ENCODE peak calls at places on chromosome 9, in seven cellular contexts. One of them, this sample, is unnamed.

GRCh38 chr9:111375817-111376564 is 46.0 kb upstream of the OR2K2 start:
- DNase-seq in neuronal stem cell: no peak
- DNase-seq in H9: no peak
- DNase-seq in IMR-90: peak
- DNase-seq in H1: no peak
- DNase-seq in trophoblast cell: no peak
- DNase-seq in mesenchymal stem cell: peak
- DNase-seq in this sample: no peak

GRCh38 chr9:75483636-75484035 is 395.3 kb downstream of the OSTF1 start:
- DNase-seq in trophoblast cell: no peak
- DNase-seq in H9: no peak
- DNase-seq in H1: no peak
- DNase-seq in mesenchymal stem cell: no peak
- DNase-seq in neuronal stem cell: no peak
- DNase-seq in IMR-90: no peak
- DNase-seq in this sample: no peak

GRCh38 chr9:120583958-120584369 is 4.0 kb upstream of the CDK5RAP2 start:
- DNase-seq in H1: no peak
- DNase-seq in mesenchymal stem cell: peak
- DNase-seq in neuronal stem cell: no peak
- DNase-seq in trophoblast cell: no peak
- DNase-seq in IMR-90: peak
- DNase-seq in H9: peak
- DNase-seq in this sample: peak

GRCh38 chr9:129145316-129145715 is 32.7 kb downstream of the IER5L start:
- DNase-seq in IMR-90: no peak
- DNase-seq in neuronal stem cell: no peak
- DNase-seq in H9: no peak
- DNase-seq in trophoblast cell: no peak
- DNase-seq in mesenchymal stem cell: peak
- DNase-seq in H1: no peak
- DNase-seq in this sample: no peak

GRCh38 chr9:121292051-121292450 is 24.1 kb downstream of the GSN start:
- DNase-seq in IMR-90: no peak
- DNase-seq in trophoblast cell: no peak
- DNase-seq in neuronal stem cell: no peak
- DNase-seq in H9: no peak
- DNase-seq in H1: no peak
- DNase-seq in mesenchymal stem cell: no peak
- DNase-seq in this sample: no peak

GRCh38 chr9:32351845-32352244 is 32.6 kb upstream of the ACO1 start:
- DNase-seq in mesenchymal stem cell: peak
- DNase-seq in H9: peak
- DNase-seq in trophoblast cell: no peak
- DNase-seq in IMR-90: peak
- DNase-seq in H1: peak
- DNase-seq in neuronal stem cell: no peak
- DNase-seq in this sample: peak

GRCh38 chr9:130893250-130894101 is 3.1 kb downstream of the QRFP start:
- DNase-seq in IMR-90: no peak
- DNase-seq in neuronal stem cell: no peak
- DNase-seq in H1: no peak
- DNase-seq in H9: peak
- DNase-seq in trophoblast cell: no peak
- DNase-seq in mesenchymal stem cell: peak
- DNase-seq in this sample: peak

GRCh38 chr9:106888992-106889631 is 26.1 kb downstream of the ZNF462 start:
- DNase-seq in H9: no peak
- DNase-seq in H1: no peak
- DNase-seq in mesenchymal stem cell: peak
- DNase-seq in neuronal stem cell: no peak
- DNase-seq in trophoblast cell: peak
- DNase-seq in IMR-90: no peak
- DNase-seq in this sample: peak

GRCh38 chr9:117494401-117495130 is 79.7 kb upstream of the ASTN2 start:
- DNase-seq in trophoblast cell: no peak
- DNase-seq in H9: no peak
- DNase-seq in mesenchymal stem cell: no peak
- DNase-seq in neuronal stem cell: no peak
- DNase-seq in IMR-90: no peak
- DNase-seq in H1: no peak
- DNase-seq in this sample: no peak

GRCh38 chr9:33354651-33355211 is 47.6 kb downstream of the AQP7 start:
- DNase-seq in H1: no peak
- DNase-seq in H9: no peak
- DNase-seq in mesenchymal stem cell: peak
- DNase-seq in IMR-90: peak
- DNase-seq in neuronal stem cell: no peak
- DNase-seq in trophoblast cell: no peak
- DNase-seq in this sample: no peak

GRCh38 chr9:3330792-3331420 is 194.9 kb downstream of the RFX3 start:
- DNase-seq in mesenchymal stem cell: peak
- DNase-seq in trophoblast cell: no peak
- DNase-seq in H1: no peak
- DNase-seq in H9: no peak
- DNase-seq in IMR-90: peak
- DNase-seq in neuronal stem cell: no peak
- DNase-seq in this sample: peak

GRCh38 chr9:95574176-95574575 is 57.4 kb upstream of the PTCH1 start:
- DNase-seq in neuronal stem cell: no peak
- DNase-seq in trophoblast cell: no peak
- DNase-seq in H1: no peak
- DNase-seq in H9: no peak
- DNase-seq in IMR-90: no peak
- DNase-seq in mesenchymal stem cell: no peak
- DNase-seq in this sample: no peak

GRCh38 chr9:114392749-114393112 is 4.9 kb upstream of the AKNA start:
- DNase-seq in neuronal stem cell: no peak
- DNase-seq in IMR-90: no peak
- DNase-seq in trophoblast cell: no peak
- DNase-seq in H1: no peak
- DNase-seq in mesenchymal stem cell: no peak
- DNase-seq in H9: no peak
- DNase-seq in this sample: no peak

GRCh38 chr9:124350485-124351263 is 64.6 kb downstream of the PSMB7 start:
- DNase-seq in H1: no peak
- DNase-seq in IMR-90: no peak
- DNase-seq in H9: no peak
- DNase-seq in neuronal stem cell: no peak
- DNase-seq in mesenchymal stem cell: no peak
- DNase-seq in trophoblast cell: no peak
- DNase-seq in this sample: no peak

GRCh38 chr9:92180669-92181181 is 65.5 kb upstream of the SPTLC1 start:
- DNase-seq in trophoblast cell: no peak
- DNase-seq in neuronal stem cell: no peak
- DNase-seq in H1: no peak
- DNase-seq in IMR-90: peak
- DNase-seq in H9: no peak
- DNase-seq in mesenchymal stem cell: peak
- DNase-seq in this sample: peak

GRCh38 chr9:117714282-117714681 is 10.1 kb downstream of the TLR4 start:
- DNase-seq in trophoblast cell: no peak
- DNase-seq in mesenchymal stem cell: no peak
- DNase-seq in H1: no peak
- DNase-seq in H9: peak
- DNase-seq in neuronal stem cell: no peak
- DNase-seq in IMR-90: no peak
- DNase-seq in this sample: peak

GRCh38 chr9:105062222-105062850 is 134.4 kb upstream of the ABCA1 start:
- DNase-seq in neuronal stem cell: no peak
- DNase-seq in H1: no peak
- DNase-seq in trophoblast cell: no peak
- DNase-seq in H9: no peak
- DNase-seq in mesenchymal stem cell: no peak
- DNase-seq in IMR-90: no peak
- DNase-seq in this sample: no peak

GRCh38 chr9:114400219-114400618 is 12.4 kb upstream of the AKNA start:
- DNase-seq in trophoblast cell: no peak
- DNase-seq in neuronal stem cell: no peak
- DNase-seq in IMR-90: no peak
- DNase-seq in H9: no peak
- DNase-seq in mesenchymal stem cell: no peak
- DNase-seq in H1: no peak
- DNase-seq in this sample: no peak

GRCh38 chr9:130430232-130430631 is 14.5 kb upstream of the ASS1 start:
- DNase-seq in neuronal stem cell: no peak
- DNase-seq in H1: no peak
- DNase-seq in mesenchymal stem cell: no peak
- DNase-seq in IMR-90: no peak
- DNase-seq in H9: no peak
- DNase-seq in trophoblast cell: no peak
- DNase-seq in this sample: no peak

GRCh38 chr9:131349881-131350563 is 43.9 kb upstream of the PRRC2B start:
- DNase-seq in mesenchymal stem cell: peak
- DNase-seq in H1: peak
- DNase-seq in trophoblast cell: peak
- DNase-seq in H9: peak
- DNase-seq in neuronal stem cell: peak
- DNase-seq in IMR-90: peak
- DNase-seq in this sample: peak

GRCh38 chr9:111176511-111176910 is 138.2 kb upstream of the LPAR1 start:
- DNase-seq in H9: no peak
- DNase-seq in mesenchymal stem cell: no peak
- DNase-seq in IMR-90: no peak
- DNase-seq in trophoblast cell: no peak
- DNase-seq in neuronal stem cell: no peak
- DNase-seq in H1: no peak
- DNase-seq in this sample: no peak

GRCh38 chr9:105887679-105888078 is 193.3 kb downstream of the TMEM38B start:
- DNase-seq in IMR-90: no peak
- DNase-seq in neuronal stem cell: no peak
- DNase-seq in H1: no peak
- DNase-seq in H9: no peak
- DNase-seq in mesenchymal stem cell: no peak
- DNase-seq in trophoblast cell: no peak
- DNase-seq in this sample: no peak

GRCh38 chr9:92850898-92851297 is 26.9 kb downstream of the ZNF484 start:
- DNase-seq in neuronal stem cell: no peak
- DNase-seq in mesenchymal stem cell: no peak
- DNase-seq in IMR-90: no peak
- DNase-seq in H1: no peak
- DNase-seq in trophoblast cell: no peak
- DNase-seq in H9: no peak
- DNase-seq in this sample: peak

GRCh38 chr9:136576269-136576626 is 30.4 kb upstream of the NOTCH1 start:
- DNase-seq in neuronal stem cell: no peak
- DNase-seq in H9: no peak
- DNase-seq in IMR-90: peak
- DNase-seq in H1: no peak
- DNase-seq in trophoblast cell: no peak
- DNase-seq in mesenchymal stem cell: no peak
- DNase-seq in this sample: no peak

GRCh38 chr9:38068616-38068865 is 486 bp downstream of the SHB start:
- DNase-seq in H1: no peak
- DNase-seq in mesenchymal stem cell: peak
- DNase-seq in neuronal stem cell: no peak
- DNase-seq in trophoblast cell: no peak
- DNase-seq in IMR-90: peak
- DNase-seq in H9: no peak
- DNase-seq in this sample: no peak
- H2AK5ac ChIP-seq in H1: no peak
- H2AK5ac ChIP-seq in mesenchymal stem cell: no peak
- H2AK5ac ChIP-seq in neuronal stem cell: no peak
- H2AK5ac ChIP-seq in trophoblast cell: peak
- H2AK5ac ChIP-seq in IMR-90: no peak
- H2AK5ac ChIP-seq in H9: no peak
- H2AK5ac ChIP-seq in this sample: no peak

GRCh38 chr9:85258229-85258628 is 483.5 kb downstream of the AGTPBP1 start:
- DNase-seq in mesenchymal stem cell: no peak
- DNase-seq in H1: no peak
- DNase-seq in neuronal stem cell: no peak
- DNase-seq in trophoblast cell: no peak
- DNase-seq in H9: no peak
- DNase-seq in IMR-90: no peak
- DNase-seq in this sample: no peak
- H3K23ac ChIP-seq in mesenchymal stem cell: no peak
- H3K23ac ChIP-seq in H1: no peak
- H3K23ac ChIP-seq in neuronal stem cell: no peak
- H3K23ac ChIP-seq in trophoblast cell: no peak
- H3K23ac ChIP-seq in H9: no peak
- H3K23ac ChIP-seq in IMR-90: no peak
- H3K23ac ChIP-seq in this sample: no peak

DNA sequence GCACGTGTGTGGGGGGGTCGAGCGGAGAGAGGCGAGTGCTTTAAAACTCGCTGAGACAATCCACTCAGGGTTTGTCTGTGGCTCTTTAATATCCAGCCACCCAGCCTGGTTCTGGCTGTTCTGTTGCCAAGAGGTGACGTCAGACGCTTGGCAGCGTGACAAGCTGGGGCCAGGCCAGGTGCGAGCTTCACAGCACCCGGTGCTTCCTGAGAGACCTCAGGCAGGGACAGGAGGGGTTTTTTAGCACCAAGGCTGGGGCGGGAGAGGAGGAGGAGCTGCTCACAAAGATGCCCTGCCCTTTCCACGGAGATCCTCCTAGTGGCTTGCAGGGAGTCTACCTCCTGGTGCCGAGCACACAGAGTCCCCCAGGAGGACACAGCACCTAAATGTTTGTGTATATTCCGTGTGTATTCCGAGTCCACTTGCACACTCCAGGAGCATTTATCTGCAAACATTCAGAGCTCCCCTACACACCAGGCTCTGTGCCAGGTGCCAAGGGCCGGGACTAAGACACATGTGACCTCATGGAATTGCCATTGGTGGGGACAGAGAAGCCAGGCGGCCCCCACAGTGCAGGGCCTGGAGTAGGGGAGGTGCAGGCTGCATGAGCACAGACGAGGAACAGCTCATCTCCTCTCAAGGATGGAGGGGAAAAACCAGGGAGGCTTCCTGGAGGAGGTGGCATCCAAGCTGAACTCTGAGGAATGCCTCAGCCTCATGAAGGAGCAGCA is 194.7 kb downstream of the OLFM1 start:
- DNase-seq in H1: no peak
- DNase-seq in H9: no peak
- DNase-seq in mesenchymal stem cell: no peak
- DNase-seq in trophoblast cell: no peak
- DNase-seq in neuronal stem cell: no peak
- DNase-seq in IMR-90: no peak
- DNase-seq in this sample: no peak
- H2AK5ac ChIP-seq in H1: no peak
- H2AK5ac ChIP-seq in H9: no peak
- H2AK5ac ChIP-seq in mesenchymal stem cell: no peak
- H2AK5ac ChIP-seq in trophoblast cell: no peak
- H2AK5ac ChIP-seq in neuronal stem cell: peak
- H2AK5ac ChIP-seq in IMR-90: no peak
- H2AK5ac ChIP-seq in this sample: no peak

DNA sequence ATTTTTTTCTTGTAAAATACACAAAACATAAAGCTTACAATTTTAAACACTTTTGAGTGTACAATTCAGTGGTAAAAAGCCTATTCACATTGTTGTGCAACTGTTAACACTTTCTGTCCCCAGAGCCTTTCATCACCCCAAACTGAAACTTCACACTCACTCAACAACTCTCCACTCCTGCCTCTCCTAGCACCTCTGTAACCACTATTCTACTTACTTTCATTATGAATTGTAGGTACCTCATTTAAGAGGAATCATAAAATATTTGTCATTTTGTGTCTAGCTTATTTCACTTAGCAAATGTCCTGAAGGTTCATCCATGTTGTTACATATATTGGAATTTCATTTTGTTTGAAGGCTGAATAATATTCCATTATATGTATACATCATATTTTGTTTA is 4.4 kb upstream of the ZNF510 start:
- DNase-seq in H9: no peak
- DNase-seq in mesenchymal stem cell: no peak
- DNase-seq in trophoblast cell: no peak
- DNase-seq in neuronal stem cell: no peak
- DNase-seq in H1: no peak
- DNase-seq in IMR-90: no peak
- DNase-seq in this sample: no peak
- H3K23ac ChIP-seq in H9: no peak
- H3K23ac ChIP-seq in mesenchymal stem cell: no peak
- H3K23ac ChIP-seq in trophoblast cell: no peak
- H3K23ac ChIP-seq in neuronal stem cell: no peak
- H3K23ac ChIP-seq in H1: no peak
- H3K23ac ChIP-seq in IMR-90: no peak
- H3K23ac ChIP-seq in this sample: no peak

This sample was measured in mesendoderm.